ENCODE peak calls at places on chromosomes 2 and 18, in four cellular contexts. X, C, I and A are unnamed samples.

GRCh38 chr2:224650815-224651439 is 65.2 kb downstream of the CCDC195 start:
- DNase-seq in X (no peak), C (peak), I (peak), A (peak)

GRCh38 chr18:53018791-53019190 is 678.8 kb downstream of the DCC start:
- DNase-seq in X (no peak), I (no peak), C (no peak), A (no peak)

GRCh38 chr2:127932199-127932877 is 46.6 kb upstream of the AMMECR1L start:
- DNase-seq in I (no peak), C (no peak), X (no peak), A (no peak)

GRCh38 chr2:174333502-174334277 is 1.1 kb upstream of the SP9 start:
- DNase-seq in C (no peak), X (no peak), I (no peak), A (no peak)

GRCh38 chr2:230762317-230762896 is 49.8 kb downstream of the CAB39 start:
- DNase-seq in X (peak), C (peak), I (peak), A (peak)

GRCh38 chr18:58862851-58863538 is 1.7 kb upstream of the ZNF532 start:
- DNase-seq in I (peak), X (peak), C (no peak), A (no peak)

GRCh38 chr18:29191263-29191662 is 1014.3 kb upstream of the CDH2 start:
- DNase-seq in X (no peak), C (peak), I (peak), A (peak)

GRCh38 chr2:146239392-146240135 is 1605.3 kb upstream of the ACVR2A start:
- DNase-seq in X (no peak), C (no peak), I (no peak), A (no peak)